ENCODE peak calls at places on chromosomes 7 and 10, in ten cellular contexts. One of them, this sample, is unnamed.

GRCh38 chr7:134514663-134515062 is 12.7 kb upstream of the AKR1B10 start:
- DNase-seq in cardiac fibroblast: peak; percentile 93
- DNase-seq in breast epithelium: no peak
- DNase-seq in A172: peak; percentile 67
- DNase-seq in hippocampal formation: no peak
- DNase-seq in heart right ventricle: peak; percentile 41
- DNase-seq in AG09319: peak; percentile 55
- DNase-seq in NCI-H748 treated with DMSO at 0.1 percent for 48 hours: peak; percentile 34
- DNase-seq in foreskin fibroblast: peak; percentile 89
- DNase-seq in dermis blood vessel endothelial cell: peak; percentile 93
- DNase-seq in this sample: peak; percentile 77

GRCh38 chr10:3071405-3072198 is 4.3 kb downstream of the PFKP start:
- DNase-seq in cardiac fibroblast: peak; percentile 95
- DNase-seq in breast epithelium: no peak
- DNase-seq in A172: peak; percentile 94
- DNase-seq in hippocampal formation: no peak
- DNase-seq in heart right ventricle: no peak
- DNase-seq in AG09319: no peak
- DNase-seq in NCI-H748 treated with DMSO at 0.1 percent for 48 hours: no peak
- DNase-seq in foreskin fibroblast: peak; percentile 82
- DNase-seq in dermis blood vessel endothelial cell: peak; percentile 98
- DNase-seq in this sample: peak; percentile 98

GRCh38 chr10:102863660-102864059 is 5.6 kb upstream of the AS3MT start:
- DNase-seq in cardiac fibroblast: no peak
- DNase-seq in breast epithelium: no peak
- DNase-seq in A172: no peak
- DNase-seq in hippocampal formation: no peak
- DNase-seq in heart right ventricle: no peak
- DNase-seq in AG09319: no peak
- DNase-seq in NCI-H748 treated with DMSO at 0.1 percent for 48 hours: no peak
- DNase-seq in foreskin fibroblast: no peak
- DNase-seq in dermis blood vessel endothelial cell: no peak
- DNase-seq in this sample: no peak

GRCh38 chr10:77325233-77325537 is 312.4 kb downstream of the KCNMA1 start:
- DNase-seq in cardiac fibroblast: no peak
- DNase-seq in breast epithelium: peak; percentile 31
- DNase-seq in A172: no peak
- DNase-seq in hippocampal formation: no peak
- DNase-seq in heart right ventricle: no peak
- DNase-seq in AG09319: no peak
- DNase-seq in NCI-H748 treated with DMSO at 0.1 percent for 48 hours: no peak
- DNase-seq in foreskin fibroblast: no peak
- DNase-seq in dermis blood vessel endothelial cell: no peak
- DNase-seq in this sample: no peak

GRCh38 chr7:138981332-138982203 is at the start of gene KIAA1549:
- DNase-seq in cardiac fibroblast: peak; percentile 35
- DNase-seq in breast epithelium: no peak
- DNase-seq in A172: no peak
- DNase-seq in hippocampal formation: peak; percentile 21
- DNase-seq in heart right ventricle: peak; percentile 45
- DNase-seq in AG09319: peak; percentile 31
- DNase-seq in NCI-H748 treated with DMSO at 0.1 percent for 48 hours: peak; percentile 27
- DNase-seq in foreskin fibroblast: peak; percentile 90
- DNase-seq in dermis blood vessel endothelial cell: peak; percentile 83
- DNase-seq in this sample: peak; percentile 99

GRCh38 chr10:71981024-71981867 is 17.1 kb downstream of the CHST3 start:
- DNase-seq in cardiac fibroblast: peak; percentile 37
- DNase-seq in breast epithelium: no peak
- DNase-seq in A172: peak; percentile 53
- DNase-seq in hippocampal formation: peak; percentile 93
- DNase-seq in heart right ventricle: no peak
- DNase-seq in AG09319: no peak
- DNase-seq in NCI-H748 treated with DMSO at 0.1 percent for 48 hours: no peak
- DNase-seq in foreskin fibroblast: peak; percentile 71
- DNase-seq in dermis blood vessel endothelial cell: no peak
- DNase-seq in this sample: peak; percentile 95

GRCh38 chr7:106041140-106041717 is 70.9 kb downstream of the SYPL1 start:
- DNase-seq in cardiac fibroblast: peak; percentile 49
- DNase-seq in breast epithelium: no peak
- DNase-seq in A172: peak; percentile 62
- DNase-seq in hippocampal formation: no peak
- DNase-seq in heart right ventricle: no peak
- DNase-seq in AG09319: no peak
- DNase-seq in NCI-H748 treated with DMSO at 0.1 percent for 48 hours: peak; percentile 21
- DNase-seq in foreskin fibroblast: peak; percentile 45
- DNase-seq in dermis blood vessel endothelial cell: peak; percentile 68
- DNase-seq in this sample: no peak

GRCh38 chr7:151439855-151440798 is at the start of gene CRYGN:
- DNase-seq in cardiac fibroblast: no peak
- DNase-seq in breast epithelium: no peak
- DNase-seq in A172: no peak
- DNase-seq in hippocampal formation: no peak
- DNase-seq in heart right ventricle: no peak
- DNase-seq in AG09319: no peak
- DNase-seq in NCI-H748 treated with DMSO at 0.1 percent for 48 hours: no peak
- DNase-seq in foreskin fibroblast: no peak
- DNase-seq in dermis blood vessel endothelial cell: no peak
- DNase-seq in this sample: peak; percentile 71

GRCh38 chr7:3068568-3068967 is 24.9 kb upstream of the CARD11 start:
- DNase-seq in cardiac fibroblast: peak; percentile 9
- DNase-seq in breast epithelium: no peak
- DNase-seq in A172: no peak
- DNase-seq in hippocampal formation: no peak
- DNase-seq in heart right ventricle: no peak
- DNase-seq in AG09319: no peak
- DNase-seq in NCI-H748 treated with DMSO at 0.1 percent for 48 hours: no peak
- DNase-seq in foreskin fibroblast: no peak
- DNase-seq in dermis blood vessel endothelial cell: no peak
- DNase-seq in this sample: no peak

GRCh38 chr7:92740134-92740533 is 96.2 kb downstream of the CDK6 start:
- DNase-seq in cardiac fibroblast: no peak
- DNase-seq in breast epithelium: no peak
- DNase-seq in A172: no peak
- DNase-seq in hippocampal formation: no peak
- DNase-seq in heart right ventricle: no peak
- DNase-seq in AG09319: no peak
- DNase-seq in NCI-H748 treated with DMSO at 0.1 percent for 48 hours: no peak
- DNase-seq in foreskin fibroblast: no peak
- DNase-seq in dermis blood vessel endothelial cell: no peak
- DNase-seq in this sample: no peak

GRCh38 chr10:83037653-83038052 is 1101.7 kb upstream of the GHITM start:
- DNase-seq in cardiac fibroblast: no peak
- DNase-seq in breast epithelium: no peak
- DNase-seq in A172: no peak
- DNase-seq in hippocampal formation: no peak
- DNase-seq in heart right ventricle: no peak
- DNase-seq in AG09319: no peak
- DNase-seq in NCI-H748 treated with DMSO at 0.1 percent for 48 hours: no peak
- DNase-seq in foreskin fibroblast: no peak
- DNase-seq in dermis blood vessel endothelial cell: no peak
- DNase-seq in this sample: no peak

GRCh38 chr7:129401228-129401967 is 32.8 kb upstream of the STRIP2 start:
- DNase-seq in cardiac fibroblast: no peak
- DNase-seq in breast epithelium: no peak
- DNase-seq in A172: peak; percentile 34
- DNase-seq in hippocampal formation: no peak
- DNase-seq in heart right ventricle: no peak
- DNase-seq in AG09319: no peak
- DNase-seq in NCI-H748 treated with DMSO at 0.1 percent for 48 hours: no peak
- DNase-seq in foreskin fibroblast: peak; percentile 24
- DNase-seq in dermis blood vessel endothelial cell: peak; percentile 47
- DNase-seq in this sample: no peak

GRCh38 chr10:122786269-122786668 is 59.4 kb downstream of the CUZD1 start:
- DNase-seq in cardiac fibroblast: peak; percentile 28
- DNase-seq in breast epithelium: no peak
- DNase-seq in A172: peak; percentile 19
- DNase-seq in hippocampal formation: no peak
- DNase-seq in heart right ventricle: no peak
- DNase-seq in AG09319: no peak
- DNase-seq in NCI-H748 treated with DMSO at 0.1 percent for 48 hours: no peak
- DNase-seq in foreskin fibroblast: peak; percentile 12
- DNase-seq in dermis blood vessel endothelial cell: peak; percentile 41
- DNase-seq in this sample: peak; percentile 79

GRCh38 chr7:82464372-82464771 is 20.8 kb upstream of the CACNA2D1 start:
- DNase-seq in cardiac fibroblast: no peak
- DNase-seq in breast epithelium: no peak
- DNase-seq in A172: no peak
- DNase-seq in hippocampal formation: no peak
- DNase-seq in heart right ventricle: no peak
- DNase-seq in AG09319: no peak
- DNase-seq in NCI-H748 treated with DMSO at 0.1 percent for 48 hours: no peak
- DNase-seq in foreskin fibroblast: no peak
- DNase-seq in dermis blood vessel endothelial cell: no peak
- DNase-seq in this sample: no peak

GRCh38 chr7:37045786-37046185 is 321.5 kb upstream of the AOAH start:
- DNase-seq in cardiac fibroblast: no peak
- DNase-seq in breast epithelium: no peak
- DNase-seq in A172: no peak
- DNase-seq in hippocampal formation: no peak
- DNase-seq in heart right ventricle: no peak
- DNase-seq in AG09319: no peak
- DNase-seq in NCI-H748 treated with DMSO at 0.1 percent for 48 hours: no peak
- DNase-seq in foreskin fibroblast: no peak
- DNase-seq in dermis blood vessel endothelial cell: no peak
- DNase-seq in this sample: peak; percentile 52

GRCh38 chr7:83415840-83416239 is 233.1 kb downstream of the SEMA3E start:
- DNase-seq in cardiac fibroblast: no peak
- DNase-seq in breast epithelium: no peak
- DNase-seq in A172: no peak
- DNase-seq in hippocampal formation: no peak
- DNase-seq in heart right ventricle: no peak
- DNase-seq in AG09319: no peak
- DNase-seq in NCI-H748 treated with DMSO at 0.1 percent for 48 hours: no peak
- DNase-seq in foreskin fibroblast: no peak
- DNase-seq in dermis blood vessel endothelial cell: no peak
- DNase-seq in this sample: no peak

GRCh38 chr7:43870316-43870715 is 999 bp upstream of the MRPS24 start:
- DNase-seq in cardiac fibroblast: no peak
- DNase-seq in breast epithelium: no peak
- DNase-seq in A172: no peak
- DNase-seq in hippocampal formation: no peak
- DNase-seq in heart right ventricle: no peak
- DNase-seq in AG09319: no peak
- DNase-seq in NCI-H748 treated with DMSO at 0.1 percent for 48 hours: no peak
- DNase-seq in foreskin fibroblast: no peak
- DNase-seq in dermis blood vessel endothelial cell: no peak
- DNase-seq in this sample: peak; percentile 68

GRCh38 chr10:78267070-78267469 is 233.4 kb downstream of the RPS24 start:
- DNase-seq in cardiac fibroblast: no peak
- DNase-seq in breast epithelium: no peak
- DNase-seq in A172: no peak
- DNase-seq in hippocampal formation: no peak
- DNase-seq in heart right ventricle: no peak
- DNase-seq in AG09319: no peak
- DNase-seq in NCI-H748 treated with DMSO at 0.1 percent for 48 hours: no peak
- DNase-seq in foreskin fibroblast: peak; percentile 49
- DNase-seq in dermis blood vessel endothelial cell: no peak
- DNase-seq in this sample: no peak

GRCh38 chr7:47782792-47783191 is 165.5 kb downstream of the PKD1L1 start:
- DNase-seq in cardiac fibroblast: no peak
- DNase-seq in breast epithelium: no peak
- DNase-seq in A172: no peak
- DNase-seq in hippocampal formation: no peak
- DNase-seq in heart right ventricle: no peak
- DNase-seq in AG09319: no peak
- DNase-seq in NCI-H748 treated with DMSO at 0.1 percent for 48 hours: no peak
- DNase-seq in foreskin fibroblast: no peak
- DNase-seq in dermis blood vessel endothelial cell: no peak
- DNase-seq in this sample: no peak

GRCh38 chr7:128362670-128363069 is 1.2 kb upstream of the PRRT4 start:
- DNase-seq in cardiac fibroblast: peak; percentile 56
- DNase-seq in breast epithelium: no peak
- DNase-seq in A172: peak; percentile 35
- DNase-seq in hippocampal formation: no peak
- DNase-seq in heart right ventricle: no peak
- DNase-seq in AG09319: no peak
- DNase-seq in NCI-H748 treated with DMSO at 0.1 percent for 48 hours: no peak
- DNase-seq in foreskin fibroblast: peak; percentile 48
- DNase-seq in dermis blood vessel endothelial cell: no peak
- DNase-seq in this sample: peak; percentile 96